ENCODE peak calls at places on chromosomes 5 and 9, in eight cellular contexts. X is breast epithelium, Q is B cell, L is tibial artery, P is HFF-Myc, C is OCI-LY7, E is mucosa of descending colon, O is uterus. F is an unnamed sample.

GRCh38 chr5:34957857-34958690 is 28.7 kb downstream of the DNAJC21 start:
- DNase-seq in X (no peak), Q (no peak), L (no peak), P (no peak), C (peak; percentile 16), E (peak; percentile 37), O (peak; percentile 26), F (peak; percentile 54)

GRCh38 chr9:76733096-76733495 is 31.1 kb upstream of the PCA3 start:
- DNase-seq in X (no peak), Q (no peak), L (no peak), P (no peak), C (no peak), E (no peak), O (no peak), F (no peak)

GRCh38 chr5:100430268-100430900 is 104.8 kb upstream of the FAM174A start:
- DNase-seq in X (no peak), Q (peak; percentile 17), L (peak; percentile 20), P (peak; percentile 12), C (peak; percentile 53), E (peak; percentile 68), O (peak; percentile 12), F (peak; percentile 22)

GRCh38 chr5:453725-454481 is 10.9 kb downstream of the EXOC3 start:
- DNase-seq in X (no peak), Q (no peak), L (peak; percentile 16), P (no peak), C (no peak), E (no peak), O (peak; percentile 6), F (no peak)

GRCh38 chr9:21135736-21136135 is 5.9 kb downstream of the IFNW1 start:
- DNase-seq in X (no peak), Q (no peak), L (no peak), P (no peak), C (no peak), E (no peak), O (no peak), F (no peak)

GRCh38 chr5:154365823-154366222 is 80.0 kb upstream of the SAP30L start:
- DNase-seq in X (no peak), Q (no peak), L (no peak), P (no peak), C (no peak), E (no peak), O (no peak), F (no peak)

GRCh38 chr5:35319231-35320002 is 89.1 kb upstream of the PRLR start:
- DNase-seq in X (no peak), Q (peak; percentile 11), L (peak; percentile 86), P (peak; percentile 31), C (no peak), E (peak; percentile 61), O (peak; percentile 41), F (peak; percentile 64)

GRCh38 chr9:18863821-18864220 is 169.2 kb downstream of the SAXO1 start:
- DNase-seq in X (no peak), Q (no peak), L (no peak), P (no peak), C (no peak), E (no peak), O (peak; percentile 32), F (no peak)

GRCh38 chr5:42991477-42992034 is 48.6 kb downstream of the ANXA2R start:
- DNase-seq in X (no peak), Q (no peak), L (no peak), P (no peak), C (no peak), E (no peak), O (no peak), F (no peak)

GRCh38 chr5:155727512-155728145 is 599.3 kb upstream of the SGCD start:
- DNase-seq in X (no peak), Q (no peak), L (no peak), P (no peak), C (no peak), E (no peak), O (no peak), F (no peak)

GRCh38 chr5:155726267-155726666 is 600.7 kb upstream of the SGCD start:
- DNase-seq in X (no peak), Q (no peak), L (no peak), P (peak; percentile 1), C (no peak), E (peak; percentile 37), O (no peak), F (no peak)

GRCh38 chr5:155728146-155728856 is 598.7 kb upstream of the SGCD start:
- DNase-seq in X (peak; percentile 42), Q (peak; percentile 13), L (peak; percentile 47), P (no peak), C (no peak), E (peak; percentile 59), O (no peak), F (no peak)

GRCh38 chr5:155729684-155730059 is 597.3 kb upstream of the SGCD start:
- DNase-seq in X (peak; percentile 24), Q (no peak), L (no peak), P (no peak), C (no peak), E (no peak), O (no peak), F (no peak)

DNA sequence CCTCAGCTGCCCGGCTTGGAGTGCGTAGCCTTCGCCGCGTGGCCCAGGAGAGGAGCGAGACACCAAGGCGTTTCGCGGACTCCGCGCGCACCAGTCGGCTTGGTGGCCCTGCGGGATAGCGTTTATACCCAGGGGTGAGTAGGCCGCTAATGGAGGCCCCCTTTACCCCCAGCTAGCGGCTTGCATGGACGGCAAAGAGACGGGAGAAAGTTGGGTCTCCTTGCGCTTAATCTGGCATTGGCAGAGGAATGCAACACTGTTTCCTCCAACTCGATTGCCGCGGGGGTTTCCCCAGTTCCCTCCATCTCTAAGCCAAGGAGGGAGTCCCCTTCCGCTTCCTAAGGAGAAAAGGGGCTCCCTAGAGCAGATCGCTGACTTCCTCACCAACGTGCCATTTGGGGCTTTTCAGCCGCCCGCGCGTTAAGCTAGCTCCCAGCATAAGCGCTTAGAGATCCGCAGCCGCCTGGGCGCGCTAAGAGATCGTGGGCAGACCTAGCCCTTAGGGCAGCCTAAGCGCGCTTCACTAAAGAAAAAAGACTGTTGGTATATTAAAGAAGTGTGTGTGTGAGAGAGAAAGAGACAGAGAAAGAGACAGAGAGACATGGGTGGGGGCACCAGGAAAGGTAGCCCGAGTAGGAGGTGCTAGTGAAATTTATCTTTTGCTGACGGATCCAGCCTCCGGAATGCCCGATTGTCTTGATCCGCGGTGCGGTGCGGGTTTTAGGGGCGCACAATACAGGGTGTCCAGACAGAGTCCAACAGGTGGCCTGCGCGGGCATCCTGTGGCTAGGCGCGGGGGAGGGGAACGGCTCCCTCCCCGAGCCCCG is 597.9 kb upstream of the SGCD start:
- DNase-seq in X (no peak), Q (no peak), L (no peak), P (no peak), C (no peak), E (no peak), O (no peak), F (no peak)
- TF ChIP-seq CTCF in X (no peak), Q (no peak), L (no peak), P (no peak), C (no peak), E (no peak), O (no peak), F (no peak)

GRCh38 chr5:134511796-134512660 is 13.4 kb upstream of the JADE2 start:
- DNase-seq in X (peak; percentile 63), Q (no peak), L (peak; percentile 83), P (no peak), C (no peak), E (peak; percentile 73), O (peak; percentile 85), F (no peak)
- TF ChIP-seq CTCF in X (peak; percentile 28), Q (no peak), L (no peak), P (no peak), C (no peak), E (no peak), O (no peak), F (no peak)

DNA sequence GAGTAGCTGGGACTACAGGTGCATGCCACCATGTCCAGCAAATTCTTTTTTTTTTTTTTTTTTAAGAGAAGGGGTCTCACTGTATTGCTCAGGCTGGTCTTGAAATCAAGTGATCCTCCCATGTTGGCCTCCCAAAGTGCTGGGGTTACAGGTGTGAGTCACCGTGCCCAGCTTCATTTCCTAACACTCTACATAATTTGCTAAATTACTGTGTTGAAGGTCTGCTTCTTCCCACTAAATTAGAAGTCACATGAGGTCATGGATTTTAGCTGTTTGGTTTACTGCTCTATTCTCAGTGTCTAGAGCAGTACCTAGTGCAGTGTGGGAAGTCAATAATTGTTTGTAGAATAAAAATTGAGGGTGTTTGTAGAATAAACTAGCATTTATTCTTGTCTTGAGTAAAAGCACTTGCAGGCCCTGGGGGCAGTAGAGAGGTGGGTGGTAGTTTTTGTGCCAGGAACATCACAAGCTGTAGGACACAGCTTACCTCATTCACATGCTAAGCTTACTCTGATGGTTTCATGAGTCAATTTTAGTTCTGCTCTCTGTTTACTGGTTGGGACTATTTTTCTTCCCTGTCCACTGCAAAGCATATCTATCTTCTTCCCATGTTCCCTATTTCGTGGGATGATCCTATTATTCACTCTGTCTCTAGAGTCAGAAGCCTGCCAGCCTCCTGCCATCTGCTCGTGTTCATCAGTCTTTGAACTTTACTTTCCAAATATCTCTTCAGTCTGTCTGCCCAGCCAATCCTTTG is 7.0 kb downstream of the TEX48 start:
- DNase-seq in X (no peak), Q (no peak), L (no peak), P (no peak), C (no peak), E (no peak), O (no peak), F (no peak)
- TF ChIP-seq CTCF in X (no peak), Q (no peak), L (no peak), P (no peak), C (no peak), E (no peak), O (no peak), F (no peak)

GRCh38 chr5:111755942-111756353 is 1.0 kb downstream of the NREP start:
- DNase-seq in X (no peak), Q (no peak), L (no peak), P (no peak), C (peak; percentile 45), E (no peak), O (no peak), F (no peak)

GRCh38 chr5:111758284-111758628 is 1.3 kb upstream of the NREP start:
- DNase-seq in X (no peak), Q (no peak), L (no peak), P (no peak), C (no peak), E (no peak), O (no peak), F (no peak)

GRCh38 chr5:111756701-111757581 is at the start of gene NREP:
- DNase-seq in X (peak; percentile 86), Q (no peak), L (peak; percentile 85), P (peak; percentile 88), C (peak; percentile 90), E (peak; percentile 91), O (peak; percentile 88), F (peak; percentile 71)

GRCh38 chr5:111755264-111755941 is 1.6 kb downstream of the NREP start:
- DNase-seq in X (no peak), Q (no peak), L (no peak), P (no peak), C (no peak), E (no peak), O (no peak), F (no peak)

DNA sequence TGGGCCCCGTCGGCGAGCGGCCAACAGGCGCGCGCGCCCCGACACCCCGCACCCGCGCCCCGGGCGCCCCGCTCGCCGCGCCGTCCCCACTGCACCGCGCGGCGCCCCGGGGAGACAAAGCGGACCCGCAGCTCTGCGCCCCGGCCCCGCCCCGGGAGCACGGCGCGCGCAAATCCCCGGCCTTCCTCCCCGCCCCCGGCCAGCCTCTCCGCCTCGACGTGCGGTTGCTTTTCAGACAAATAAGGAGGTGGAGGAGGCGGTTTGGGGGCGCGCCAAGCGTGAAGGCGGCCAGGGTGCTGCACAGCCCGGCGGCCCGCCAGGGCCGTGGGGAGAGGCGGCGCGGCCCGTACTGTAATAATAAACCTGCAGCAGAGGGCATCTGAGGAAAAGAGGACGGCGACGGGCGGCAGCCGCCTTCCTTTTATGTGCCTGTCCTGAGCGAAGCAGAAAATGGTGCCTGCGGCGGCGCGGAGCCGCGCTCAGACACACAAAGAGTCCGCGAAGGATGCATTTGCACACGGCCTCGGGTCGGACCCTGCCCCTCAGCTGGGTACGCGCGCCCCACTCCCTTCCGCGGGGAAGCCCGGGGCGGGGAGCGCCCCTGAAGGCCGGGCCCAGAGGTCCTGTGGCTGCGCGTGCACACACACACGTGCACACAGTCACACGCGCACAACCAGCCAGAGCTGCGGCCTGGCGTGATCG is 739 bp upstream of the NREP start:
- DNase-seq in X (peak; percentile 78), Q (peak; percentile 89), L (peak; percentile 88), P (peak; percentile 45), C (peak; percentile 88), E (peak; percentile 89), O (peak; percentile 94), F (peak; percentile 83)
- TF ChIP-seq CTCF in X (no peak), Q (no peak), L (no peak), P (no peak), C (no peak), E (no peak), O (no peak), F (no peak)

F was measured in GM10248.